ENCODE peak calls at places on chromosomes 1 and 21, in five cellular contexts. L is lower lobe of right lung, P is colonic mucosa, C is GM20000, B is progenitor cell of endocrine pancreas. U is an unnamed sample.

GRCh38 chr1:183093066-183093668 is 69.9 kb downstream of the LAMC1 start:
- DNase-seq in L (no peak), P (no peak), C (no peak), B (no peak), U (no peak)

GRCh38 chr1:8166436-8166835 is 140.3 kb upstream of the ERRFI1 start:
- DNase-seq in C (no peak), L (no peak), B (no peak), P (no peak), U (no peak)

GRCh38 chr1:233006582-233006981 is 56.2 kb downstream of the NTPCR start:
- DNase-seq in P (no peak), L (no peak), C (no peak), B (no peak), U (no peak)

GRCh38 chr1:147851149-147851548 is 51.4 kb upstream of the GJA8 start:
- DNase-seq in C (no peak), P (no peak), L (no peak), B (no peak), U (no peak)

GRCh38 chr1:236514703-236515442 is 8.9 kb upstream of the LGALS8 start:
- DNase-seq in P (no peak), L (no peak), B (no peak), C (no peak), U (no peak)

GRCh38 chr1:205582046-205582445 is 49.8 kb downstream of the ELK4 start:
- DNase-seq in C (no peak), B (no peak), L (no peak), P (no peak), U (no peak)

GRCh38 chr1:109625176-109625575 is 5.5 kb downstream of the AMPD2 start:
- DNase-seq in L (no peak), C (no peak), B (no peak), P (no peak), U (no peak)

GRCh38 chr1:155293086-155293749 is 8.0 kb downstream of the PKLR start:
- DNase-seq in B (no peak), L (no peak), C (no peak), P (no peak), U (no peak)

GRCh38 chr1:214078950-214079349 is 91.2 kb downstream of the PROX1 start:
- DNase-seq in P (no peak), B (no peak), L (no peak), C (no peak), U (no peak)

GRCh38 chr21:41638201-41638790 is 128.6 kb downstream of the RIPK4 start:
- DNase-seq in C (no peak), L (no peak), B (no peak), P (no peak), U (no peak)

GRCh38 chr21:41726058-41726558 is 40.7 kb downstream of the RIPK4 start:
- DNase-seq in C (no peak), L (no peak), P (no peak), B (no peak), U (no peak)

GRCh38 chr21:42672699-42673458 is 19.5 kb downstream of the PDE9A start:
- DNase-seq in L (no peak), P (no peak), B (no peak), C (no peak), U (no peak)

GRCh38 chr1:79006564-79006963 is at the start of gene ADGRL4:
- DNase-seq in P (no peak), C (no peak), B (peak; percentile 20), L (peak; percentile 46), U (no peak)

GRCh38 chr1:116460261-116460660 is 87.2 kb downstream of the ATP1A1 start:
- DNase-seq in C (no peak), L (no peak), P (no peak), B (no peak), U (no peak)

GRCh38 chr1:29854700-29855276 is 618.5 kb downstream of the PTPRU start:
- DNase-seq in B (no peak), P (no peak), L (no peak), C (no peak), U (no peak)

GRCh38 chr1:152481869-152482664 is 28.5 kb upstream of the LCE5A start:
- DNase-seq in B (no peak), L (no peak), P (peak; percentile 22), C (no peak), U (no peak)

GRCh38 chr1:152487871-152488270 is 22.7 kb upstream of the LCE5A start:
- DNase-seq in L (no peak), C (no peak), B (no peak), P (no peak), U (no peak)

DNA sequence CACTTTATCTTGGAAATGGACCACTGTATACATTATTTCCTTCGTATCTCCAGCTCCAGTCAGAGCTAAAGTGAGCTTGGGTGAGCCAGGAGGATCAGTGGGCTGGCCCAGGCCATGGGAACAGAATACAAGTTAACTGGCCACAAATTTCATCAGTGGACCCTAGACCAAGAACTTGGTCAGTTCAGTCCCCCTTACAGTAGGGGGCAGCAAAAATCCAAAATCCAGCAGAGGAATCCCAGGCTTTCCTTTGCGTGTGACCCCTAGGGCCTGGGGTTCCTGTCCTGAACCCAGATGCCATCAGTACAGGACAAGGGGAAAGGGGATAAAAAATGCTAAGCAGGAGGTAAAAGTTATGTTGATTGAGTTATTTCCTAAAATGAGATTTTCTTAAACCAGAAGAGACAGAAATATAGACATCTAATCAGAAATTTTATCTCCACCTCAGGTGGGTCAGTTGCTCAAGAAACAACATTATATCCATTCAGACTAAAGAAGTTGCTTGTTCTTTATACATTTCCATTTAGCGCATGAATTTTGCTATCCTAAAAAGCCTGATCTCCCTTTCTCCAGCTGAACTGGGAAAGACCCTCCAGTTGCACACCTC is 24.1 kb upstream of the LCE5A start:
- DNase-seq in B (no peak), P (no peak), C (peak; percentile 36), L (no peak), U (no peak)
- TF ChIP-seq CTCF in B (no peak), P (no peak), C (peak; percentile 27), L (peak; percentile 30), U (no peak)

GRCh38 chr1:204128964-204129896 is 22.6 kb downstream of the ETNK2 start:
- DNase-seq in P (peak; percentile 60), B (peak; percentile 67), C (peak; percentile 91), L (peak; percentile 85), U (peak; percentile 41)
- TF ChIP-seq CTCF in P (peak; percentile 73), B (peak; percentile 92), C (peak; percentile 80), L (peak; percentile 92), U (no peak)

GRCh38 chr1:47784294-47784650 is 212.9 kb downstream of the TRABD2B start:
- DNase-seq in C (no peak), B (no peak), P (no peak), L (no peak), U (no peak)

GRCh38 chr1:47787560-47787959 is 209.6 kb downstream of the TRABD2B start:
- DNase-seq in C (no peak), B (no peak), L (no peak), P (no peak), U (no peak)

GRCh38 chr1:47785118-47785517 is 212.1 kb downstream of the TRABD2B start:
- DNase-seq in B (no peak), C (no peak), P (no peak), L (no peak), U (no peak)

GRCh38 chr1:47786301-47786700 is 210.9 kb downstream of the TRABD2B start:
- DNase-seq in B (no peak), C (no peak), P (no peak), L (no peak), U (no peak)

DNA sequence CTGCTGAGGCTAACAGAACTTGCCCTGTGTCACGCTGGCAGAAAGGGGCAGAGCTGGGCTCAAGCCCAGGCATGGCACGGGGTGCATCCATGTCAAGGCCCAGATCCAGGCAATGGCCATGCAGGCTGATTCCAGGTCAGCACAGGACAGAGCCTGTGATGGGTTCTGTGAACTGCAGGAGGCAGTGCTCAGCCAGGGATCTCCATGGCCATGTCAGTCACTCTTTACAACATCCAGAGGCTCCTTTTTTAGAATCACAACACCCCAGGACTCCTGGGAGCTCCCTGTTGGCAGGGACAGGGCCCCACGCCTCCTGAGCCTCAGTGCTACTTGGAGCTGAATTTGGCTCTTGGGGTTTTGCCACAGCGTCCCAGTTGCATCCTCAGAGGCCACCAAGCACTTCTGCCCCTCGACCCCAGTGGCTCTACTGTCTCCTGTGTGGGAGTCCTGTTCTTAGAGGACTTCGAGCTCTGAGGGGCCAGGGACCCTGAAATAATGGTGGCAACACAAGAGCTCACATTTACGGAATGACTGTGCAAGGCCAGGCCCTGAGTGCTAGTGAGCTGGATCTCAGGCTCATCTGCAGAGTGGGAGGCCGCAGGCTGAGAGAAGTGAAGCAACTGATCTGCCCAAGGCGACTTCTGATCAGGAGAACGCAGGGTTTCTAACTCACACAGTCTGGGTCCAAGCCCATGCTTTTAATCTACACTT is 211.5 kb downstream of the TRABD2B start:
- DNase-seq in P (no peak), B (no peak), C (no peak), L (no peak), U (no peak)
- TF ChIP-seq CTCF in P (no peak), B (peak; percentile 40), C (no peak), L (peak; percentile 14), U (no peak)

DNA sequence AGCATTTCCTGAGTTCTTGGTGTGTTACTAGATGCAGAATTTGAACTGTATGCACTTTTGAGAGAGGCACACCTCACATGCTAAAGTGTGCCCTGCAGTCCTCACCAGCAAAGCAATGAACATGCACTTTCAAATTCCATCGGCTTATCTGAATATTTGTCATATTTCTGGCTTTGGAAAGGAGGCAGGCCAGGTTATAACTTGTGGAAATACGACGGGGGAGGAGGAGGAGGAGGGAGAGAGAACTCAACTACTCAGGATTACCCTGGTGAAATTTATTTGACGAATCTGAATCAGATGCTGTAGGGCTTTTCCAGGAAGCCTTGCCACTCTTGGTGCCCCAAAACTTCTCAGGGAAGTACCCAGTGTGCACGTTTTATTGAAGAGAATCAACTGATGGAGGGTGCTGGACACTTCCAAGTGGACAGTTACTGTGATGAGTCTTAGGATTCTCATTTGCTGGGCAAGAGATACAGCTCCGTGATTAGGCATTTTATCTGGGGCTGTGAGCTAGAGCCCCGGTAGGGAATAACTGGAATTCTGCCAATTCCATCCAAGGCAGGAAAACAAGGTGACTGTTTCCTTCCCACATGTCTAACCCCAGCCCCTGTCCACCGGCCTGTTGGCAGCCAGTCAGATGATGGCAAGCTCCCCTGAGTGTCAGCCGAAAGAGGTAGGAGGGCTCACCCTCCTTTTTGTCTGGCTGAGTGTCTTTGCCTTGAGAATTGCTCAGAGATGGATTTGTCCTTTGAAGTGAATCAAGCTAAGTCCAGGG is 3.8 kb downstream of the PDPN start:
- DNase-seq in L (no peak), C (no peak), P (no peak), B (no peak), U (no peak)
- TF ChIP-seq CTCF in L (no peak), C (no peak), P (no peak), B (no peak), U (no peak)

GRCh38 chr1:158071106-158071505 is 77.7 kb downstream of the KIRREL1 start:
- DNase-seq in B (no peak), L (no peak), P (no peak), C (no peak), U (no peak)

GRCh38 chr1:158067651-158068050 is 74.2 kb downstream of the KIRREL1 start:
- DNase-seq in B (no peak), P (peak; percentile 21), L (no peak), C (no peak), U (no peak)

DNA sequence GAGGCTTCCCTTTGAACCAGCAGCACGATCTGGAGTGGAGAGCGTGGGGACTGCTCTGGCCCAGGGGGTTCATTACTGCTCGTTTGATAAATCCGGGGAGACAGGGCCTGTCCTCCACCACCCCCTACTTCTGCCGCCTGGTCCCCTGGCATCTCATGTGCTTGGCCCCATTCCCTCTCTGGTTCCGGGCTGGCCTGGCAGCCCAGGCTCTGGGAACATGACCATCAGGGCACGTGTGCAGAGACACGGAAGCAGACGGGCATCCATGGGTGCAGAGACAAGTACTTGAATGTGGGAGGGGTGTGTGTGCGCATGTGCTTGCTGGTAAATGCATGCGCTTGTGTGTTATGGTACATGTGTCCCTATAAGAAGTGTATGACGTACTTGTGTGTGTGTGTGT is 75.5 kb downstream of the KIRREL1 start:
- DNase-seq in P (no peak), B (no peak), L (no peak), C (no peak), U (no peak)
- TF ChIP-seq CTCF in P (no peak), B (no peak), L (no peak), C (no peak), U (no peak)

GRCh38 chr1:22712502-22713271 is 2.0 kb downstream of the EPHB2 start:
- DNase-seq in L (no peak), P (no peak), B (no peak), C (peak; percentile 90), U (no peak)
- TF ChIP-seq CTCF in L (no peak), P (no peak), B (no peak), C (no peak), U (no peak)

U was measured in activated B cell treated with CpG ODN at 0.5 μM for 24 hours.